ENCODE peak calls at places on chromosome 18, in nine cellular contexts. One of them, this sample, is unnamed.

GRCh38 chr18:56770873-56771272 is 119.7 kb downstream of the WDR7 start:
- ATAC-seq in Right ventricle myocardium inferior: no peak
- ATAC-seq in activated naive CD4-positive, alpha-beta T cell treated with anti-CD3 and anti-CD28 coated beads, Interleukin-2, amount 50 U/mL, for 72 hours: no peak
- ATAC-seq in heart right ventricle: no peak
- ATAC-seq in aorta: no peak
- ATAC-seq in gastroesophageal sphincter: no peak
- ATAC-seq in CD4-positive, CD25-positive, alpha-beta regulatory T cell: no peak
- ATAC-seq in stimulated activated naive B cell treated with anti-CD40 and anti-IgM and Interleukin-4, amounts not matched to agents 10 μg/mL and 1 μg/mL and 100 μg/mL, for 72 hours: no peak
- ATAC-seq in RWPE2: no peak
- ATAC-seq in this sample: no peak

GRCh38 chr18:3321133-3321812 is 59.3 kb downstream of the MYL12B start:
- ATAC-seq in gastroesophageal sphincter: no peak
- ATAC-seq in RWPE2: peak
- ATAC-seq in activated naive CD4-positive, alpha-beta T cell treated with anti-CD3 and anti-CD28 coated beads, Interleukin-2, amount 50 U/mL, for 72 hours: no peak
- ATAC-seq in Right ventricle myocardium inferior: no peak
- ATAC-seq in aorta: no peak
- ATAC-seq in stimulated activated naive B cell treated with anti-CD40 and anti-IgM and Interleukin-4, amounts not matched to agents 10 μg/mL and 1 μg/mL and 100 μg/mL, for 72 hours: no peak
- ATAC-seq in heart right ventricle: no peak
- ATAC-seq in CD4-positive, CD25-positive, alpha-beta regulatory T cell: no peak
- ATAC-seq in this sample: no peak

GRCh38 chr18:56593906-56594305 is 44.5 kb downstream of the TXNL1 start:
- ATAC-seq in CD4-positive, CD25-positive, alpha-beta regulatory T cell: no peak
- ATAC-seq in aorta: no peak
- ATAC-seq in gastroesophageal sphincter: no peak
- ATAC-seq in activated naive CD4-positive, alpha-beta T cell treated with anti-CD3 and anti-CD28 coated beads, Interleukin-2, amount 50 U/mL, for 72 hours: no peak
- ATAC-seq in Right ventricle myocardium inferior: no peak
- ATAC-seq in stimulated activated naive B cell treated with anti-CD40 and anti-IgM and Interleukin-4, amounts not matched to agents 10 μg/mL and 1 μg/mL and 100 μg/mL, for 72 hours: no peak
- ATAC-seq in RWPE2: peak
- ATAC-seq in heart right ventricle: no peak
- ATAC-seq in this sample: no peak

GRCh38 chr18:59627414-59627813 is 69.8 kb downstream of the CCBE1 start:
- ATAC-seq in gastroesophageal sphincter: no peak
- ATAC-seq in heart right ventricle: no peak
- ATAC-seq in Right ventricle myocardium inferior: peak
- ATAC-seq in activated naive CD4-positive, alpha-beta T cell treated with anti-CD3 and anti-CD28 coated beads, Interleukin-2, amount 50 U/mL, for 72 hours: no peak
- ATAC-seq in RWPE2: no peak
- ATAC-seq in aorta: no peak
- ATAC-seq in stimulated activated naive B cell treated with anti-CD40 and anti-IgM and Interleukin-4, amounts not matched to agents 10 μg/mL and 1 μg/mL and 100 μg/mL, for 72 hours: no peak
- ATAC-seq in CD4-positive, CD25-positive, alpha-beta regulatory T cell: no peak
- ATAC-seq in this sample: no peak

GRCh38 chr18:45139478-45139877 is 458.8 kb downstream of the SETBP1 start:
- ATAC-seq in activated naive CD4-positive, alpha-beta T cell treated with anti-CD3 and anti-CD28 coated beads, Interleukin-2, amount 50 U/mL, for 72 hours: no peak
- ATAC-seq in RWPE2: no peak
- ATAC-seq in CD4-positive, CD25-positive, alpha-beta regulatory T cell: no peak
- ATAC-seq in aorta: no peak
- ATAC-seq in heart right ventricle: no peak
- ATAC-seq in gastroesophageal sphincter: no peak
- ATAC-seq in Right ventricle myocardium inferior: no peak
- ATAC-seq in stimulated activated naive B cell treated with anti-CD40 and anti-IgM and Interleukin-4, amounts not matched to agents 10 μg/mL and 1 μg/mL and 100 μg/mL, for 72 hours: no peak
- ATAC-seq in this sample: no peak

GRCh38 chr18:12296457-12296856 is 11.6 kb upstream of the TUBB6 start:
- ATAC-seq in RWPE2: peak
- ATAC-seq in Right ventricle myocardium inferior: no peak
- ATAC-seq in heart right ventricle: no peak
- ATAC-seq in aorta: no peak
- ATAC-seq in gastroesophageal sphincter: peak
- ATAC-seq in activated naive CD4-positive, alpha-beta T cell treated with anti-CD3 and anti-CD28 coated beads, Interleukin-2, amount 50 U/mL, for 72 hours: no peak
- ATAC-seq in CD4-positive, CD25-positive, alpha-beta regulatory T cell: no peak
- ATAC-seq in stimulated activated naive B cell treated with anti-CD40 and anti-IgM and Interleukin-4, amounts not matched to agents 10 μg/mL and 1 μg/mL and 100 μg/mL, for 72 hours: no peak
- ATAC-seq in this sample: no peak

GRCh38 chr18:7946724-7947377 is 379.7 kb downstream of the PTPRM start:
- ATAC-seq in aorta: no peak
- ATAC-seq in RWPE2: peak
- ATAC-seq in gastroesophageal sphincter: peak
- ATAC-seq in activated naive CD4-positive, alpha-beta T cell treated with anti-CD3 and anti-CD28 coated beads, Interleukin-2, amount 50 U/mL, for 72 hours: peak
- ATAC-seq in Right ventricle myocardium inferior: no peak
- ATAC-seq in stimulated activated naive B cell treated with anti-CD40 and anti-IgM and Interleukin-4, amounts not matched to agents 10 μg/mL and 1 μg/mL and 100 μg/mL, for 72 hours: no peak
- ATAC-seq in heart right ventricle: peak
- ATAC-seq in CD4-positive, CD25-positive, alpha-beta regulatory T cell: peak
- ATAC-seq in this sample: no peak

GRCh38 chr18:11991021-11991770 is 9.9 kb downstream of the IMPA2 start:
- ATAC-seq in stimulated activated naive B cell treated with anti-CD40 and anti-IgM and Interleukin-4, amounts not matched to agents 10 μg/mL and 1 μg/mL and 100 μg/mL, for 72 hours: no peak
- ATAC-seq in RWPE2: no peak
- ATAC-seq in activated naive CD4-positive, alpha-beta T cell treated with anti-CD3 and anti-CD28 coated beads, Interleukin-2, amount 50 U/mL, for 72 hours: no peak
- ATAC-seq in aorta: no peak
- ATAC-seq in Right ventricle myocardium inferior: no peak
- ATAC-seq in heart right ventricle: no peak
- ATAC-seq in CD4-positive, CD25-positive, alpha-beta regulatory T cell: no peak
- ATAC-seq in gastroesophageal sphincter: no peak
- ATAC-seq in this sample: no peak

GRCh38 chr18:73742959-73743358 is 404.7 kb downstream of the FBXO15 start:
- ATAC-seq in CD4-positive, CD25-positive, alpha-beta regulatory T cell: no peak
- ATAC-seq in heart right ventricle: no peak
- ATAC-seq in activated naive CD4-positive, alpha-beta T cell treated with anti-CD3 and anti-CD28 coated beads, Interleukin-2, amount 50 U/mL, for 72 hours: no peak
- ATAC-seq in Right ventricle myocardium inferior: no peak
- ATAC-seq in aorta: no peak
- ATAC-seq in stimulated activated naive B cell treated with anti-CD40 and anti-IgM and Interleukin-4, amounts not matched to agents 10 μg/mL and 1 μg/mL and 100 μg/mL, for 72 hours: no peak
- ATAC-seq in RWPE2: no peak
- ATAC-seq in gastroesophageal sphincter: no peak
- ATAC-seq in this sample: no peak

GRCh38 chr18:70377857-70378701 is 89.2 kb downstream of the SOCS6 start:
- ATAC-seq in CD4-positive, CD25-positive, alpha-beta regulatory T cell: no peak
- ATAC-seq in activated naive CD4-positive, alpha-beta T cell treated with anti-CD3 and anti-CD28 coated beads, Interleukin-2, amount 50 U/mL, for 72 hours: no peak
- ATAC-seq in heart right ventricle: no peak
- ATAC-seq in gastroesophageal sphincter: no peak
- ATAC-seq in aorta: no peak
- ATAC-seq in RWPE2: no peak
- ATAC-seq in stimulated activated naive B cell treated with anti-CD40 and anti-IgM and Interleukin-4, amounts not matched to agents 10 μg/mL and 1 μg/mL and 100 μg/mL, for 72 hours: no peak
- ATAC-seq in Right ventricle myocardium inferior: no peak
- ATAC-seq in this sample: no peak

GRCh38 chr18:80178935-80179818 is 68.1 kb downstream of the PARD6G start:
- ATAC-seq in CD4-positive, CD25-positive, alpha-beta regulatory T cell: no peak
- ATAC-seq in aorta: no peak
- ATAC-seq in Right ventricle myocardium inferior: no peak
- ATAC-seq in heart right ventricle: no peak
- ATAC-seq in activated naive CD4-positive, alpha-beta T cell treated with anti-CD3 and anti-CD28 coated beads, Interleukin-2, amount 50 U/mL, for 72 hours: no peak
- ATAC-seq in gastroesophageal sphincter: no peak
- ATAC-seq in RWPE2: peak
- ATAC-seq in stimulated activated naive B cell treated with anti-CD40 and anti-IgM and Interleukin-4, amounts not matched to agents 10 μg/mL and 1 μg/mL and 100 μg/mL, for 72 hours: no peak
- ATAC-seq in this sample: no peak

GRCh38 chr18:57755473-57756067 is 47.5 kb downstream of the ATP8B1 start:
- ATAC-seq in Right ventricle myocardium inferior: no peak
- ATAC-seq in aorta: no peak
- ATAC-seq in stimulated activated naive B cell treated with anti-CD40 and anti-IgM and Interleukin-4, amounts not matched to agents 10 μg/mL and 1 μg/mL and 100 μg/mL, for 72 hours: no peak
- ATAC-seq in heart right ventricle: no peak
- ATAC-seq in CD4-positive, CD25-positive, alpha-beta regulatory T cell: no peak
- ATAC-seq in gastroesophageal sphincter: no peak
- ATAC-seq in RWPE2: no peak
- ATAC-seq in activated naive CD4-positive, alpha-beta T cell treated with anti-CD3 and anti-CD28 coated beads, Interleukin-2, amount 50 U/mL, for 72 hours: no peak
- ATAC-seq in this sample: no peak

GRCh38 chr18:36849288-36850011 is 20.5 kb downstream of the KIAA1328 start:
- ATAC-seq in stimulated activated naive B cell treated with anti-CD40 and anti-IgM and Interleukin-4, amounts not matched to agents 10 μg/mL and 1 μg/mL and 100 μg/mL, for 72 hours: no peak
- ATAC-seq in gastroesophageal sphincter: no peak
- ATAC-seq in heart right ventricle: no peak
- ATAC-seq in CD4-positive, CD25-positive, alpha-beta regulatory T cell: no peak
- ATAC-seq in RWPE2: no peak
- ATAC-seq in activated naive CD4-positive, alpha-beta T cell treated with anti-CD3 and anti-CD28 coated beads, Interleukin-2, amount 50 U/mL, for 72 hours: no peak
- ATAC-seq in aorta: no peak
- ATAC-seq in Right ventricle myocardium inferior: no peak
- ATAC-seq in this sample: no peak

GRCh38 chr18:37672001-37672400 is 106.4 kb upstream of the CELF4 start:
- ATAC-seq in Right ventricle myocardium inferior: no peak
- ATAC-seq in CD4-positive, CD25-positive, alpha-beta regulatory T cell: no peak
- ATAC-seq in aorta: no peak
- ATAC-seq in gastroesophageal sphincter: no peak
- ATAC-seq in heart right ventricle: no peak
- ATAC-seq in RWPE2: no peak
- ATAC-seq in activated naive CD4-positive, alpha-beta T cell treated with anti-CD3 and anti-CD28 coated beads, Interleukin-2, amount 50 U/mL, for 72 hours: no peak
- ATAC-seq in stimulated activated naive B cell treated with anti-CD40 and anti-IgM and Interleukin-4, amounts not matched to agents 10 μg/mL and 1 μg/mL and 100 μg/mL, for 72 hours: no peak
- ATAC-seq in this sample: no peak

GRCh38 chr18:32156855-32157254 is 33.0 kb upstream of the MEP1B start:
- ATAC-seq in gastroesophageal sphincter: no peak
- ATAC-seq in stimulated activated naive B cell treated with anti-CD40 and anti-IgM and Interleukin-4, amounts not matched to agents 10 μg/mL and 1 μg/mL and 100 μg/mL, for 72 hours: no peak
- ATAC-seq in heart right ventricle: no peak
- ATAC-seq in RWPE2: no peak
- ATAC-seq in activated naive CD4-positive, alpha-beta T cell treated with anti-CD3 and anti-CD28 coated beads, Interleukin-2, amount 50 U/mL, for 72 hours: no peak
- ATAC-seq in Right ventricle myocardium inferior: no peak
- ATAC-seq in CD4-positive, CD25-positive, alpha-beta regulatory T cell: no peak
- ATAC-seq in aorta: no peak
- ATAC-seq in this sample: no peak

GRCh38 chr18:9824474-9824832 is 61.3 kb upstream of the TXNDC2 start:
- ATAC-seq in gastroesophageal sphincter: peak
- ATAC-seq in activated naive CD4-positive, alpha-beta T cell treated with anti-CD3 and anti-CD28 coated beads, Interleukin-2, amount 50 U/mL, for 72 hours: no peak
- ATAC-seq in heart right ventricle: peak
- ATAC-seq in aorta: peak
- ATAC-seq in RWPE2: no peak
- ATAC-seq in CD4-positive, CD25-positive, alpha-beta regulatory T cell: no peak
- ATAC-seq in stimulated activated naive B cell treated with anti-CD40 and anti-IgM and Interleukin-4, amounts not matched to agents 10 μg/mL and 1 μg/mL and 100 μg/mL, for 72 hours: no peak
- ATAC-seq in Right ventricle myocardium inferior: peak
- ATAC-seq in this sample: no peak

GRCh38 chr18:77057043-77057442 is 75.5 kb downstream of the MBP start:
- ATAC-seq in RWPE2: no peak
- ATAC-seq in activated naive CD4-positive, alpha-beta T cell treated with anti-CD3 and anti-CD28 coated beads, Interleukin-2, amount 50 U/mL, for 72 hours: no peak
- ATAC-seq in gastroesophageal sphincter: no peak
- ATAC-seq in CD4-positive, CD25-positive, alpha-beta regulatory T cell: no peak
- ATAC-seq in aorta: no peak
- ATAC-seq in heart right ventricle: no peak
- ATAC-seq in stimulated activated naive B cell treated with anti-CD40 and anti-IgM and Interleukin-4, amounts not matched to agents 10 μg/mL and 1 μg/mL and 100 μg/mL, for 72 hours: no peak
- ATAC-seq in Right ventricle myocardium inferior: peak
- ATAC-seq in this sample: no peak

GRCh38 chr18:58338961-58339722 is 289.7 kb downstream of the ALPK2 start:
- ATAC-seq in stimulated activated naive B cell treated with anti-CD40 and anti-IgM and Interleukin-4, amounts not matched to agents 10 μg/mL and 1 μg/mL and 100 μg/mL, for 72 hours: no peak
- ATAC-seq in heart right ventricle: no peak
- ATAC-seq in activated naive CD4-positive, alpha-beta T cell treated with anti-CD3 and anti-CD28 coated beads, Interleukin-2, amount 50 U/mL, for 72 hours: no peak
- ATAC-seq in Right ventricle myocardium inferior: no peak
- ATAC-seq in gastroesophageal sphincter: peak
- ATAC-seq in aorta: no peak
- ATAC-seq in RWPE2: no peak
- ATAC-seq in CD4-positive, CD25-positive, alpha-beta regulatory T cell: no peak
- ATAC-seq in this sample: no peak

GRCh38 chr18:75276813-75277628 is 66.4 kb downstream of the TSHZ1 start:
- ATAC-seq in CD4-positive, CD25-positive, alpha-beta regulatory T cell: no peak
- ATAC-seq in activated naive CD4-positive, alpha-beta T cell treated with anti-CD3 and anti-CD28 coated beads, Interleukin-2, amount 50 U/mL, for 72 hours: peak
- ATAC-seq in gastroesophageal sphincter: no peak
- ATAC-seq in RWPE2: no peak
- ATAC-seq in stimulated activated naive B cell treated with anti-CD40 and anti-IgM and Interleukin-4, amounts not matched to agents 10 μg/mL and 1 μg/mL and 100 μg/mL, for 72 hours: no peak
- ATAC-seq in aorta: no peak
- ATAC-seq in heart right ventricle: no peak
- ATAC-seq in Right ventricle myocardium inferior: no peak
- ATAC-seq in this sample: no peak

This sample was measured in stimulated activated memory B cell treated with anti-CD40 and anti-IgM and Interleukin-4, amounts not matched to agents 10 μg/mL and 1 μg/mL and 100 μg/mL, for 72 hours.